ENCODE peak calls at places on chromosomes 1 and 21, in six cellular contexts. One of them, this sample, is unnamed.

GRCh38 chr1:35288761-35289160 is 20.3 kb downstream of the ZMYM4 start:
- DNase-seq in AG09309: no peak
- DNase-seq in pancreas: no peak
- DNase-seq in endodermal cell: no peak
- DNase-seq in dorsolateral prefrontal cortex: no peak
- DNase-seq in psoas muscle: no peak
- DNase-seq in this sample: no peak

GRCh38 chr1:76425843-76426145 is 351.2 kb downstream of the ST6GALNAC3 start:
- DNase-seq in AG09309: no peak
- DNase-seq in pancreas: no peak
- DNase-seq in endodermal cell: no peak
- DNase-seq in dorsolateral prefrontal cortex: no peak
- DNase-seq in psoas muscle: no peak
- DNase-seq in this sample: peak; percentile 9

GRCh38 chr1:51044834-51045233 is 57.2 kb upstream of the C1orf185 start:
- DNase-seq in AG09309: no peak
- DNase-seq in pancreas: no peak
- DNase-seq in endodermal cell: no peak
- DNase-seq in dorsolateral prefrontal cortex: no peak
- DNase-seq in psoas muscle: no peak
- DNase-seq in this sample: no peak

GRCh38 chr1:47436979-47437517 is 796 bp upstream of the FOXD2 start:
- DNase-seq in AG09309: no peak
- DNase-seq in pancreas: no peak
- DNase-seq in endodermal cell: no peak
- DNase-seq in dorsolateral prefrontal cortex: no peak
- DNase-seq in psoas muscle: no peak
- DNase-seq in this sample: no peak

GRCh38 chr1:2459757-2460156 is 16.3 kb upstream of the PLCH2 start:
- DNase-seq in AG09309: peak; percentile 2
- DNase-seq in pancreas: no peak
- DNase-seq in endodermal cell: no peak
- DNase-seq in dorsolateral prefrontal cortex: peak; percentile 83
- DNase-seq in psoas muscle: no peak
- DNase-seq in this sample: peak; percentile 9

GRCh38 chr1:243657793-243658192 is 192.2 kb downstream of the AKT3 start:
- DNase-seq in AG09309: no peak
- DNase-seq in pancreas: no peak
- DNase-seq in endodermal cell: no peak
- DNase-seq in dorsolateral prefrontal cortex: no peak
- DNase-seq in psoas muscle: no peak
- DNase-seq in this sample: no peak

GRCh38 chr1:222644649-222645005 is 26.7 kb downstream of the MIA3 start:
- DNase-seq in AG09309: no peak
- DNase-seq in pancreas: no peak
- DNase-seq in endodermal cell: no peak
- DNase-seq in dorsolateral prefrontal cortex: no peak
- DNase-seq in psoas muscle: no peak
- DNase-seq in this sample: no peak

GRCh38 chr1:117017648-117018047 is 16.1 kb downstream of the CD101 start:
- DNase-seq in AG09309: no peak
- DNase-seq in pancreas: no peak
- DNase-seq in endodermal cell: no peak
- DNase-seq in dorsolateral prefrontal cortex: no peak
- DNase-seq in psoas muscle: no peak
- DNase-seq in this sample: no peak

GRCh38 chr1:221834698-221835538 is 93.0 kb upstream of the DUSP10 start:
- DNase-seq in AG09309: no peak
- DNase-seq in pancreas: no peak
- DNase-seq in endodermal cell: peak; percentile 59
- DNase-seq in dorsolateral prefrontal cortex: no peak
- DNase-seq in psoas muscle: no peak
- DNase-seq in this sample: no peak

GRCh38 chr1:35097224-35097623 is 18.0 kb downstream of the ZMYM1 start:
- DNase-seq in AG09309: peak; percentile 46
- DNase-seq in pancreas: no peak
- DNase-seq in endodermal cell: no peak
- DNase-seq in dorsolateral prefrontal cortex: no peak
- DNase-seq in psoas muscle: no peak
- DNase-seq in this sample: peak; percentile 32

GRCh38 chr1:94544706-94545490 is 3.3 kb upstream of the F3 start:
- DNase-seq in AG09309: no peak
- DNase-seq in pancreas: no peak
- DNase-seq in endodermal cell: no peak
- DNase-seq in dorsolateral prefrontal cortex: no peak
- DNase-seq in psoas muscle: no peak
- DNase-seq in this sample: no peak

GRCh38 chr1:178470411-178470960 is 26.3 kb downstream of the CLEC20A start:
- DNase-seq in AG09309: no peak
- DNase-seq in pancreas: no peak
- DNase-seq in endodermal cell: no peak
- DNase-seq in dorsolateral prefrontal cortex: no peak
- DNase-seq in psoas muscle: no peak
- DNase-seq in this sample: no peak

GRCh38 chr1:67441183-67441582 is 11.0 kb upstream of the SERBP1 start:
- DNase-seq in AG09309: no peak
- DNase-seq in pancreas: peak; percentile 48
- DNase-seq in endodermal cell: no peak
- DNase-seq in dorsolateral prefrontal cortex: no peak
- DNase-seq in psoas muscle: no peak
- DNase-seq in this sample: peak; percentile 33

GRCh38 chr1:12016182-12016581 is 3.1 kb upstream of the MIIP start:
- DNase-seq in AG09309: no peak
- DNase-seq in pancreas: no peak
- DNase-seq in endodermal cell: no peak
- DNase-seq in dorsolateral prefrontal cortex: no peak
- DNase-seq in psoas muscle: peak; percentile 17
- DNase-seq in this sample: no peak

GRCh38 chr21:14991957-14992356 is 72.8 kb downstream of the NRIP1 start:
- DNase-seq in AG09309: no peak
- DNase-seq in pancreas: no peak
- DNase-seq in endodermal cell: no peak
- DNase-seq in dorsolateral prefrontal cortex: no peak
- DNase-seq in psoas muscle: no peak
- DNase-seq in this sample: no peak

GRCh38 chr1:32274646-32275340 is 17.1 kb upstream of the HDAC1 start:
- DNase-seq in AG09309: no peak
- DNase-seq in pancreas: no peak
- DNase-seq in endodermal cell: peak; percentile 66
- DNase-seq in dorsolateral prefrontal cortex: no peak
- DNase-seq in psoas muscle: no peak
- DNase-seq in this sample: no peak

GRCh38 chr1:160646711-160647328 is at the start of gene SLAMF1:
- DNase-seq in AG09309: no peak
- DNase-seq in pancreas: no peak
- DNase-seq in endodermal cell: no peak
- DNase-seq in dorsolateral prefrontal cortex: no peak
- DNase-seq in psoas muscle: no peak
- DNase-seq in this sample: no peak

GRCh38 chr1:26190373-26190987 is at the start of gene CATSPER4:
- DNase-seq in AG09309: no peak
- DNase-seq in pancreas: no peak
- DNase-seq in endodermal cell: peak; percentile 96
- DNase-seq in dorsolateral prefrontal cortex: no peak
- DNase-seq in psoas muscle: no peak
- DNase-seq in this sample: no peak

GRCh38 chr1:15944308-15945010 is 31.4 kb downstream of the ZBTB17 start:
- DNase-seq in AG09309: no peak
- DNase-seq in pancreas: no peak
- DNase-seq in endodermal cell: peak; percentile 65
- DNase-seq in dorsolateral prefrontal cortex: peak; percentile 17
- DNase-seq in psoas muscle: no peak
- DNase-seq in this sample: no peak

GRCh38 chr1:51750729-51751128 is 127.8 kb downstream of the NRDC start:
- DNase-seq in AG09309: no peak
- DNase-seq in pancreas: no peak
- DNase-seq in endodermal cell: no peak
- DNase-seq in dorsolateral prefrontal cortex: no peak
- DNase-seq in psoas muscle: no peak
- DNase-seq in this sample: no peak

GRCh38 chr1:177023249-177023648 is 141.3 kb downstream of the ASTN1 start:
- DNase-seq in AG09309: no peak
- DNase-seq in pancreas: no peak
- DNase-seq in endodermal cell: no peak
- DNase-seq in dorsolateral prefrontal cortex: no peak
- DNase-seq in psoas muscle: no peak
- DNase-seq in this sample: no peak

GRCh38 chr1:5575396-5576110 is 416.7 kb downstream of the NPHP4 start:
- DNase-seq in AG09309: no peak
- DNase-seq in pancreas: no peak
- DNase-seq in endodermal cell: peak; percentile 25
- DNase-seq in dorsolateral prefrontal cortex: no peak
- DNase-seq in psoas muscle: no peak
- DNase-seq in this sample: no peak

GRCh38 chr1:58922302-58923089 is 138.6 kb upstream of the JUN start:
- DNase-seq in AG09309: no peak
- DNase-seq in pancreas: peak; percentile 43
- DNase-seq in endodermal cell: no peak
- DNase-seq in dorsolateral prefrontal cortex: no peak
- DNase-seq in psoas muscle: peak; percentile 77
- DNase-seq in this sample: no peak

GRCh38 chr1:43973981-43974442 is 748 bp upstream of the ATP6V0B start:
- DNase-seq in AG09309: no peak
- DNase-seq in pancreas: no peak
- DNase-seq in endodermal cell: no peak
- DNase-seq in dorsolateral prefrontal cortex: no peak
- DNase-seq in psoas muscle: no peak
- DNase-seq in this sample: no peak

GRCh38 chr1:211183924-211184323 is 50.0 kb upstream of the KCNH1 start:
- DNase-seq in AG09309: no peak
- DNase-seq in pancreas: no peak
- DNase-seq in endodermal cell: no peak
- DNase-seq in dorsolateral prefrontal cortex: no peak
- DNase-seq in psoas muscle: no peak
- DNase-seq in this sample: no peak

GRCh38 chr21:43361127-43361492 is 65.8 kb downstream of the SIK1 start:
- DNase-seq in AG09309: no peak
- DNase-seq in pancreas: no peak
- DNase-seq in endodermal cell: peak; percentile 60
- DNase-seq in dorsolateral prefrontal cortex: no peak
- DNase-seq in psoas muscle: peak; percentile 79
- DNase-seq in this sample: no peak

GRCh38 chr21:43363506-43364260 is 63.2 kb downstream of the SIK1 start:
- DNase-seq in AG09309: no peak
- DNase-seq in pancreas: no peak
- DNase-seq in endodermal cell: no peak
- DNase-seq in dorsolateral prefrontal cortex: no peak
- DNase-seq in psoas muscle: no peak
- DNase-seq in this sample: no peak

GRCh38 chr21:43362928-43363314 is 64.0 kb downstream of the SIK1 start:
- DNase-seq in AG09309: no peak
- DNase-seq in pancreas: no peak
- DNase-seq in endodermal cell: no peak
- DNase-seq in dorsolateral prefrontal cortex: no peak
- DNase-seq in psoas muscle: no peak
- DNase-seq in this sample: peak; percentile 42

GRCh38 chr21:43361493-43362296 is 65.2 kb downstream of the SIK1 start:
- DNase-seq in AG09309: no peak
- DNase-seq in pancreas: no peak
- DNase-seq in endodermal cell: no peak
- DNase-seq in dorsolateral prefrontal cortex: no peak
- DNase-seq in psoas muscle: peak; percentile 80
- DNase-seq in this sample: no peak

GRCh38 chr21:43362306-43362927 is 64.5 kb downstream of the SIK1 start:
- DNase-seq in AG09309: no peak
- DNase-seq in pancreas: no peak
- DNase-seq in endodermal cell: peak; percentile 71
- DNase-seq in dorsolateral prefrontal cortex: no peak
- DNase-seq in psoas muscle: peak; percentile 88
- DNase-seq in this sample: peak; percentile 20
- TF ChIP-seq CTCF in AG09309: no peak
- TF ChIP-seq CTCF in pancreas: no peak
- TF ChIP-seq CTCF in endodermal cell: no peak
- TF ChIP-seq CTCF in dorsolateral prefrontal cortex: no peak
- TF ChIP-seq CTCF in psoas muscle: no peak
- TF ChIP-seq CTCF in this sample: no peak

GRCh38 chr1:200161801-200162200 is 134.3 kb downstream of the NR5A2 start:
- DNase-seq in AG09309: no peak
- DNase-seq in pancreas: no peak
- DNase-seq in endodermal cell: no peak
- DNase-seq in dorsolateral prefrontal cortex: no peak
- DNase-seq in psoas muscle: no peak
- DNase-seq in this sample: no peak
- H3K4me3 ChIP-seq in AG09309: no peak overlapping the region
- H3K4me3 ChIP-seq in pancreas: no peak overlapping the region
- H3K4me3 ChIP-seq in endodermal cell: no peak overlapping the region
- H3K4me3 ChIP-seq in dorsolateral prefrontal cortex: no peak overlapping the region
- H3K4me3 ChIP-seq in psoas muscle: no peak overlapping the region
- H3K4me3 ChIP-seq in this sample: no peak overlapping the region

DNA sequence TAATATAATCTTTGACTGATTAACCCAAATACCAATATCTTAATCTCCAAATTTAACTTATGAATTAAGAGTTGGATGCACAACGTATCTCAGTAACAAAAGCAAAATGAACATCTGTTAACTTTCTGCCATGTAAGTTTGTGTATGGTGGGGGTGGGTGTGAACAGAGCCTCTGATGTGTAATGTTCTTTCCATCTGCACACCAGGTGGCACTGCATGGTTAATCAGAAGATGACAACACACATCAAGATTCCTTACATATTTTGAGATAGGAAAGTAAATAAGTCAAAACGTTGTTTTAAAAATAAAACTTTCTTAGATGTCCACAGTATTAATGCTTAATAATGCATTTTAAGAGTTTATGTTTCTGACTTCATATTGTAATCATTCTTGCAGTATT is 251.9 kb downstream of the DPYD start:
- DNase-seq in AG09309: peak; percentile 13
- DNase-seq in pancreas: no peak
- DNase-seq in endodermal cell: no peak
- DNase-seq in dorsolateral prefrontal cortex: no peak
- DNase-seq in psoas muscle: no peak
- DNase-seq in this sample: peak; percentile 18
- TF ChIP-seq CTCF in AG09309: peak; percentile 38
- TF ChIP-seq CTCF in pancreas: no peak
- TF ChIP-seq CTCF in endodermal cell: peak; percentile 21
- TF ChIP-seq CTCF in dorsolateral prefrontal cortex: peak; percentile 33
- TF ChIP-seq CTCF in psoas muscle: no peak
- TF ChIP-seq CTCF in this sample: no peak

GRCh38 chr21:36700961-36701911 is 2.3 kb downstream of the SIM2 start:
- DNase-seq in AG09309: no peak
- DNase-seq in pancreas: no peak
- DNase-seq in endodermal cell: peak; percentile 80
- DNase-seq in dorsolateral prefrontal cortex: no peak
- DNase-seq in psoas muscle: no peak
- DNase-seq in this sample: no peak
- H3K4me3 ChIP-seq in AG09309: no peak overlapping the region
- H3K4me3 ChIP-seq in pancreas: peak overlapping the region; percentile 27
- H3K4me3 ChIP-seq in endodermal cell: peak overlapping the region; percentile 27
- H3K4me3 ChIP-seq in dorsolateral prefrontal cortex: no peak overlapping the region
- H3K4me3 ChIP-seq in psoas muscle: peak overlapping the region; percentile 72
- H3K4me3 ChIP-seq in this sample: no peak overlapping the region

This sample was measured in astrocyte of the cerebellum.